ENCODE peak calls at places on chromosomes 4 and X, in eight cellular contexts. O, E, A, M, C, X, R and T are unnamed samples.

GRCh38 chrX:73851014-73852009 is 288.3 kb downstream of the CHIC1 start:
- DNase-seq in O (peak; percentile 90), E (no peak), A (peak; percentile 45), M (peak; percentile 93), C (no peak), X (no peak), R (no peak), T (peak; percentile 95)

GRCh38 chr4:85591361-85592098 is 116.6 kb downstream of the ARHGAP24 start:
- DNase-seq in O (no peak), E (peak; percentile 22), A (no peak), M (no peak), C (no peak), X (no peak), R (no peak), T (no peak)

GRCh38 chrX:134423606-134424005 is 36.4 kb upstream of the HPRT1 start:
- DNase-seq in O (no peak), E (peak; percentile 48), A (no peak), M (peak; percentile 6), C (peak; percentile 50), X (no peak), R (no peak), T (peak; percentile 40)

GRCh38 chrX:26845051-26845450 is 618.1 kb downstream of the PPP4R3C start:
- DNase-seq in O (no peak), E (peak; percentile 58), A (no peak), M (peak; percentile 47), C (peak; percentile 12), X (no peak), R (no peak), T (peak; percentile 37)

GRCh38 chrX:52923781-52924241 is 26.7 kb downstream of the FAM156B start:
- DNase-seq in O (peak; percentile 46), E (peak; percentile 69), A (no peak), M (peak; percentile 53), C (peak; percentile 57), X (no peak), R (no peak), T (peak; percentile 54)

GRCh38 chr4:17336524-17336941 is 175.4 kb downstream of the QDPR start:
- DNase-seq in O (peak; percentile 93), E (no peak), A (peak; percentile 57), M (peak; percentile 68), C (peak; percentile 52), X (no peak), R (no peak), T (peak; percentile 87)

GRCh38 chr4:13160906-13161305 is 323.2 kb downstream of the RAB28 start:
- DNase-seq in O (no peak), E (peak; percentile 51), A (no peak), M (peak; percentile 89), C (no peak), X (no peak), R (no peak), T (peak; percentile 82)

GRCh38 chr4:7769308-7769841 is 170.3 kb downstream of the AFAP1 start:
- DNase-seq in O (no peak), E (no peak), A (no peak), M (no peak), C (no peak), X (no peak), R (no peak), T (no peak)

GRCh38 chrX:69210513-69211065 is 45.3 kb upstream of the PJA1 start:
- DNase-seq in O (no peak), E (no peak), A (no peak), M (no peak), C (no peak), X (no peak), R (no peak), T (no peak)

GRCh38 chrX:151015684-151016083 is 32.5 kb downstream of the HMGB3 start:
- DNase-seq in O (no peak), E (no peak), A (no peak), M (no peak), C (no peak), X (no peak), R (no peak), T (no peak)

GRCh38 chr4:119564106-119564505 is 64.5 kb downstream of the PDE5A start:
- DNase-seq in O (no peak), E (no peak), A (no peak), M (no peak), C (no peak), X (no peak), R (no peak), T (no peak)

GRCh38 chr4:22824091-22824490 is 131.4 kb downstream of the GBA3 start:
- DNase-seq in O (no peak), E (no peak), A (no peak), M (no peak), C (no peak), X (no peak), R (no peak), T (no peak)

GRCh38 chr4:69330345-69330744 is 50.1 kb downstream of the UGT2B28 start:
- DNase-seq in O (no peak), E (no peak), A (no peak), M (no peak), C (peak; percentile 6), X (no peak), R (no peak), T (no peak)

GRCh38 chr4:26015133-26015651 is 101.2 kb downstream of the SMIM20 start:
- DNase-seq in O (no peak), E (peak; percentile 89), A (no peak), M (peak; percentile 99), C (peak; percentile 88), X (no peak), R (no peak), T (no peak)

GRCh38 chr4:121308328-121308663 is 72.5 kb downstream of the QRFPR start:
- DNase-seq in O (no peak), E (no peak), A (no peak), M (no peak), C (peak; percentile 6), X (no peak), R (no peak), T (no peak)

GRCh38 chr4:47195706-47196105 is 164.3 kb downstream of the GABRB1 start:
- DNase-seq in O (no peak), E (peak; percentile 43), A (no peak), M (no peak), C (no peak), X (no peak), R (no peak), T (no peak)

GRCh38 chrX:130719399-130719798 is 183.6 kb downstream of the ENOX2 start:
- DNase-seq in O (no peak), E (no peak), A (no peak), M (no peak), C (no peak), X (no peak), R (peak; percentile 19), T (no peak)

GRCh38 chr4:79575709-79576479 is 167.9 kb upstream of the GK2 start:
- DNase-seq in O (no peak), E (no peak), A (no peak), M (no peak), C (no peak), X (no peak), R (no peak), T (no peak)

GRCh38 chr4:158079661-158080060 is 93.2 kb downstream of the GASK1B start:
- DNase-seq in O (no peak), E (peak; percentile 54), A (no peak), M (no peak), C (no peak), X (no peak), R (no peak), T (no peak)

GRCh38 chr4:107468812-107469211 is 251.2 kb downstream of the PAPSS1 start:
- DNase-seq in O (no peak), E (no peak), A (no peak), M (no peak), C (no peak), X (no peak), R (no peak), T (no peak)

DNA sequence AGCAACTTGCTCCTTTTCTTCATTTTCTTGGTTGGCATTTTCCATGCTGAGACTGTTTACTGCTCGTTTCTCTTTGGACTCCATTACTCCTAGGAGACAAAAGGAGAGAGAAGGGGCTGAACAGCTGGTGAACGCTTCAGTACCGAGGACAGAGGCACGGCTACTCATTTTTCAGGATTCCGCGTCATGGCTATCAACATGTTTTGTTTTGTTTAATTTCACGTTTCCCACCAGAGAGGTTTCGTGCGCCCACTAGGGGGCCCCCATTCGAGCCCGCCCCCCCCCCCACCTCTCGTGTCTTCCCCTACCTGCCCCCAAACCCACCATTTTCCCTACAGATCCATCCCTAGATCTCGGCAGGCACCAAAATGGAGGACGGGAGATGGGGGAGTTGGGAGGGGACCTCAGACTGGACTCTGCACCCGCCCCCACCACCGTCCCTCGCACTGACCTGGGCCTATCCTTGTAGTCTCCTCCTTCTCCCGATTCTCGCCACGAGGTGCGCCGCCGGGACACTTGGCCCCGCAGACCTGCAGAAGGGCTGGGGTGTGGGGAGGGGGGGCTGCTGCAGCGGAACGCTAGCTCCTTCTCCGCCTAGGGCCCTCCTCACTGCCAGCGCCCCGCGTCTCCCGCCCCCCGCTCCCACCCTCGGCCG is 653 bp downstream of the BEX1 start:
- DNase-seq in O (no peak), E (peak; percentile 48), A (no peak), M (peak; percentile 10), C (peak; percentile 54), X (peak; percentile 43), R (peak; percentile 71), T (peak; percentile 31)
- TF ChIP-seq CTCF in O (no peak), E (no peak), A (no peak), M (no peak), C (peak; percentile 8), X (no peak), R (peak; percentile 34), T (no peak)

DNA sequence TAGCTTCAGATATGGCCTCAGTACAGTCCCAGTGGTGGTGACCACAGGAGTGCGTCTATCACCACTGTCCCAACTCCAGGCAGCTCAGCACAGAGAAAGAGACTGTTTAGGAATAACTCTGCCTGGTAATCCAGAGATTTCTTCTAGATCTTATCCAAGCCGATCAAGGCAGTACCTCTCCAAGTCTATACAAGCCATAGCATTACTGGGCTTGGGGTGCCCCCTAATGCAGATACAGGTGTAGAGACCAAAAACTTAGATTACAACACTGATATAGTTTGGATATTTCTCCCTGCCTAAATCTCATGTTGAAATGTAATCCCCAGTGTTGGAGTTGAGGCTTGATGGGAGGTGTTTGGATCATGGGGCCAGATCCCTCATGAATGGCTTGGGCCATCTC is 100.9 kb downstream of the PTCHD1 start:
- DNase-seq in O (no peak), E (no peak), A (no peak), M (no peak), C (no peak), X (peak; percentile 8), R (no peak), T (no peak)
- TF ChIP-seq CTCF in O (no peak), E (no peak), A (no peak), M (no peak), C (no peak), X (no peak), R (no peak), T (no peak)

GRCh38 chr4:140756292-140757219 is at the start of gene TBC1D9:
- DNase-seq in O (peak; percentile 25), E (peak; percentile 82), A (peak; percentile 50), M (peak; percentile 80), C (peak; percentile 85), X (peak; percentile 82), R (peak; percentile 76), T (peak; percentile 92)
- TF ChIP-seq CTCF in O (no peak), E (peak; percentile 2), A (no peak), M (no peak), C (peak; percentile 8), X (no peak), R (no peak), T (no peak)

DNA sequence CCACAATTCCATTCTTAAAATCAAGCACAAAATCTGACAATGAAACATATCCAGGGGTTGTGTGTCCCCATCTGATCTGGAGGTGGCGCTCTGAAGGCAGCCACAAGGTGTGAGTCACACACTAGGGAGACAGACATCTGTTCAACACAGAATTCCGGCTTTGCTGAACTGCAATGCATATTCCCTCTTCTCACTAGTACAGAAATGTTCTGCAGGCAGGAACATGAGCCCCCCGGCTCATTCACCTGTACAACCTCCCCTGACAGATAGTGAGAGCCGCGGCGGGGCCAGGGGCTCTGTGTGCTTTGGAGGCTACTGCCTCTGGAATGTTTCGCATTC is 41.9 kb downstream of the WDR1 start:
- DNase-seq in O (no peak), E (peak; percentile 75), A (peak; percentile 28), M (peak; percentile 53), C (peak; percentile 60), X (peak; percentile 11), R (no peak), T (peak; percentile 68)
- TF ChIP-seq CTCF in O (peak; percentile 25), E (peak; percentile 70), A (peak; percentile 26), M (peak; percentile 71), C (peak; percentile 54), X (no peak), R (peak; percentile 7), T (peak; percentile 39)